ENCODE peak calls at places on chromosomes 11 and 22, in seven cellular contexts. One of them, this sample, is unnamed.

GRCh38 chr22:50399751-50400331 is 56.7 kb downstream of the PPP6R2 start:
- DNase-seq in stomach: peak; percentile 42
- DNase-seq in left ventricle myocardium inferior: no peak
- DNase-seq in adrenal gland: no peak
- DNase-seq in lung: peak; percentile 42
- DNase-seq in GM23248: peak; percentile 52
- DNase-seq in substantia nigra: peak; percentile 60
- DNase-seq in this sample: peak; percentile 17

GRCh38 chr11:128593281-128593680 is 5.9 kb upstream of the ETS1 start:
- DNase-seq in left ventricle myocardium inferior: no peak
- DNase-seq in adrenal gland: no peak
- DNase-seq in GM23248: peak; percentile 72
- DNase-seq in stomach: no peak
- DNase-seq in lung: no peak
- DNase-seq in substantia nigra: no peak
- DNase-seq in this sample: no peak

GRCh38 chr11:10304495-10305261 is at the start of gene ADM:
- DNase-seq in GM23248: peak; percentile 96
- DNase-seq in stomach: peak; percentile 87
- DNase-seq in lung: peak; percentile 85
- DNase-seq in left ventricle myocardium inferior: peak; percentile 91
- DNase-seq in substantia nigra: peak; percentile 77
- DNase-seq in adrenal gland: peak; percentile 88
- DNase-seq in this sample: peak; percentile 34

GRCh38 chr22:19361501-19362103 is 69.9 kb downstream of the HIRA start:
- DNase-seq in GM23248: no peak
- DNase-seq in left ventricle myocardium inferior: no peak
- DNase-seq in substantia nigra: no peak
- DNase-seq in lung: no peak
- DNase-seq in stomach: no peak
- DNase-seq in adrenal gland: no peak
- DNase-seq in this sample: no peak

GRCh38 chr11:126597041-126597440 is 241.6 kb downstream of the ST3GAL4 start:
- DNase-seq in stomach: no peak
- DNase-seq in left ventricle myocardium inferior: no peak
- DNase-seq in substantia nigra: no peak
- DNase-seq in adrenal gland: no peak
- DNase-seq in GM23248: no peak
- DNase-seq in lung: no peak
- DNase-seq in this sample: no peak

GRCh38 chr11:67673902-67674301 is 521 bp downstream of the ALDH3B2 start:
- DNase-seq in adrenal gland: no peak
- DNase-seq in stomach: no peak
- DNase-seq in GM23248: no peak
- DNase-seq in left ventricle myocardium inferior: no peak
- DNase-seq in substantia nigra: no peak
- DNase-seq in lung: no peak
- DNase-seq in this sample: no peak

GRCh38 chr11:78907636-78908035 is 333.0 kb upstream of the NARS2 start:
- DNase-seq in stomach: no peak
- DNase-seq in GM23248: no peak
- DNase-seq in lung: no peak
- DNase-seq in adrenal gland: no peak
- DNase-seq in substantia nigra: no peak
- DNase-seq in left ventricle myocardium inferior: no peak
- DNase-seq in this sample: no peak

GRCh38 chr22:47420211-47420610 is 657.8 kb downstream of the TBC1D22A start:
- DNase-seq in adrenal gland: no peak
- DNase-seq in substantia nigra: no peak
- DNase-seq in GM23248: no peak
- DNase-seq in left ventricle myocardium inferior: no peak
- DNase-seq in lung: no peak
- DNase-seq in stomach: no peak
- DNase-seq in this sample: no peak

GRCh38 chr22:38831166-38831945 is 12.5 kb downstream of the NPTXR start:
- DNase-seq in adrenal gland: no peak
- DNase-seq in substantia nigra: no peak
- DNase-seq in left ventricle myocardium inferior: no peak
- DNase-seq in stomach: no peak
- DNase-seq in GM23248: peak; percentile 72
- DNase-seq in lung: no peak
- DNase-seq in this sample: no peak

GRCh38 chr22:40414306-40414705 is 43.9 kb downstream of the SGSM3 start:
- DNase-seq in left ventricle myocardium inferior: no peak
- DNase-seq in substantia nigra: no peak
- DNase-seq in GM23248: peak; percentile 69
- DNase-seq in lung: no peak
- DNase-seq in adrenal gland: no peak
- DNase-seq in stomach: no peak
- DNase-seq in this sample: no peak

GRCh38 chr11:61728066-61728939 is 24.1 kb upstream of the MYRF start:
- DNase-seq in substantia nigra: no peak
- DNase-seq in left ventricle myocardium inferior: no peak
- DNase-seq in stomach: no peak
- DNase-seq in GM23248: no peak
- DNase-seq in lung: no peak
- DNase-seq in adrenal gland: no peak
- DNase-seq in this sample: no peak

GRCh38 chr22:44479662-44480061 is 18.4 kb downstream of the RTL6 start:
- DNase-seq in left ventricle myocardium inferior: no peak
- DNase-seq in GM23248: no peak
- DNase-seq in stomach: no peak
- DNase-seq in lung: no peak
- DNase-seq in substantia nigra: no peak
- DNase-seq in adrenal gland: no peak
- DNase-seq in this sample: no peak

GRCh38 chr22:29997516-29997915 is 82.7 kb upstream of the HORMAD2 start:
- DNase-seq in left ventricle myocardium inferior: no peak
- DNase-seq in stomach: no peak
- DNase-seq in adrenal gland: no peak
- DNase-seq in lung: no peak
- DNase-seq in GM23248: no peak
- DNase-seq in substantia nigra: no peak
- DNase-seq in this sample: no peak

GRCh38 chr22:44671742-44672141 is 30.3 kb upstream of the PRR5 start:
- DNase-seq in stomach: no peak
- DNase-seq in left ventricle myocardium inferior: no peak
- DNase-seq in lung: no peak
- DNase-seq in substantia nigra: no peak
- DNase-seq in adrenal gland: no peak
- DNase-seq in GM23248: peak; percentile 62
- DNase-seq in this sample: no peak

GRCh38 chr22:39543095-39543494 is 10.5 kb upstream of the RPS19BP1 start:
- DNase-seq in substantia nigra: no peak
- DNase-seq in left ventricle myocardium inferior: no peak
- DNase-seq in lung: no peak
- DNase-seq in GM23248: peak; percentile 64
- DNase-seq in adrenal gland: no peak
- DNase-seq in stomach: no peak
- DNase-seq in this sample: no peak

GRCh38 chr11:61814958-61815789 is 1.6 kb downstream of the FADS1 start:
- DNase-seq in lung: peak; percentile 95
- DNase-seq in substantia nigra: peak; percentile 98
- DNase-seq in stomach: peak; percentile 94
- DNase-seq in adrenal gland: peak; percentile 98
- DNase-seq in left ventricle myocardium inferior: peak; percentile 98
- DNase-seq in GM23248: peak; percentile 90
- DNase-seq in this sample: peak; percentile 97

GRCh38 chr11:65555693-65556231 is 2.4 kb downstream of the LTBP3 start:
- DNase-seq in substantia nigra: peak; percentile 10
- DNase-seq in lung: no peak
- DNase-seq in stomach: no peak
- DNase-seq in adrenal gland: peak; percentile 85
- DNase-seq in GM23248: peak; percentile 95
- DNase-seq in left ventricle myocardium inferior: peak; percentile 64
- DNase-seq in this sample: no peak

GRCh38 chr11:2442554-2442953 is 1.8 kb downstream of the TRPM5 start:
- DNase-seq in left ventricle myocardium inferior: no peak
- DNase-seq in substantia nigra: no peak
- DNase-seq in adrenal gland: no peak
- DNase-seq in GM23248: no peak
- DNase-seq in lung: no peak
- DNase-seq in stomach: no peak
- DNase-seq in this sample: no peak

GRCh38 chr11:59216654-59217640 is 4.2 kb upstream of the MPEG1 start:
- DNase-seq in adrenal gland: no peak
- DNase-seq in stomach: peak; percentile 40
- DNase-seq in GM23248: peak; percentile 71
- DNase-seq in lung: peak; percentile 45
- DNase-seq in left ventricle myocardium inferior: no peak
- DNase-seq in substantia nigra: peak; percentile 34
- DNase-seq in this sample: no peak

GRCh38 chr22:17633217-17633997 is 4.9 kb upstream of the ATP6V1E1 start:
- DNase-seq in lung: no peak
- DNase-seq in left ventricle myocardium inferior: no peak
- DNase-seq in adrenal gland: no peak
- DNase-seq in stomach: no peak
- DNase-seq in substantia nigra: no peak
- DNase-seq in GM23248: peak; percentile 67
- DNase-seq in this sample: no peak

GRCh38 chr11:33877029-33877428 is 14.8 kb downstream of the LMO2 start:
- DNase-seq in adrenal gland: no peak
- DNase-seq in left ventricle myocardium inferior: no peak
- DNase-seq in substantia nigra: no peak
- DNase-seq in stomach: no peak
- DNase-seq in lung: no peak
- DNase-seq in GM23248: no peak
- DNase-seq in this sample: no peak

GRCh38 chr11:66727282-66727882 is 1.6 kb downstream of the SPTBN2 start:
- DNase-seq in left ventricle myocardium inferior: no peak
- DNase-seq in stomach: peak; percentile 34
- DNase-seq in substantia nigra: no peak
- DNase-seq in adrenal gland: no peak
- DNase-seq in GM23248: peak; percentile 44
- DNase-seq in lung: no peak
- DNase-seq in this sample: peak; percentile 18

DNA sequence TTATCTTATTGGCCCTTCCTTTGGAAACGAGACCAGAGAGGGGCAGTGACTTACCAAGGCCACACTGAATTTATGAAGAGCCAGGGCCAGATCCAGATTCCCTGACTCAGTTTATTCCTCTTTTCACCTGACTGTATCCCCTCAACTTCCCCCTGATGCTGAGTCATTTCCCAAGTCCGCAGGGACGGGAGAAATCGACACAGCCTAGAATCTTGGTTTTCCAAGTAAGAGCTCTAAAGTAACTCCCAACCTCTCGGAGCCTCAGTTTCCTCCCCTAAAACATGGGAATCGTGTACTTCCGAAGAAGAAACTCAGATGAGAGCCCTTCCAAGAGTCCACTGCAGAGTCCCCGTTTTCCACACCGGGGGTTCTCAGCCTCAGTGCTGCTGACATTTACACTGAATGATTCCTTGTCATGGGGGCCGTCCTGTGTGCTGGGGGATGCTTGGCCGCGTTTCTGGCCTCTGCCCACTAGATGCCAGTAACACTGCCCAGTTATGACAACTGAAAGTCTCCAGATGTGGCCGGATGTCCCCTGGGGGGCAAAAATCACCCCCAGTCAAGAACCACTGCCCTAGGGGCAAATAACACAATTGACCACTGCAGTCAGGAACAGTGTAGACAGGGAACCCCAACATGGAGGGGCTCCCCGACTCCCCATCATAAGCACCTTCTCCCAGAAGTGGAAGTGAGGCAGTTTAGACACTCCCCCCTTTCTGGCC is 11.2 kb downstream of the MPST start:
- DNase-seq in lung: no peak
- DNase-seq in left ventricle myocardium inferior: no peak
- DNase-seq in substantia nigra: no peak
- DNase-seq in GM23248: no peak
- DNase-seq in stomach: no peak
- DNase-seq in adrenal gland: no peak
- DNase-seq in this sample: no peak
- H3K27ac ChIP-seq in lung: peak overlapping the region; percentile 9
- H3K27ac ChIP-seq in left ventricle myocardium inferior: no peak overlapping the region
- H3K27ac ChIP-seq in substantia nigra: no peak overlapping the region
- H3K27ac ChIP-seq in GM23248: no peak overlapping the region
- H3K27ac ChIP-seq in stomach: peak overlapping the region; percentile 72
- H3K27ac ChIP-seq in adrenal gland: no peak overlapping the region
- H3K27ac ChIP-seq in this sample: no peak overlapping the region

GRCh38 chr11:11635456-11635855 is 13.7 kb upstream of the GALNT18 start:
- DNase-seq in adrenal gland: no peak
- DNase-seq in substantia nigra: no peak
- DNase-seq in lung: no peak
- DNase-seq in left ventricle myocardium inferior: no peak
- DNase-seq in stomach: no peak
- DNase-seq in GM23248: no peak
- DNase-seq in this sample: no peak
- H3K27ac ChIP-seq in adrenal gland: no peak overlapping the region
- H3K27ac ChIP-seq in substantia nigra: no peak overlapping the region
- H3K27ac ChIP-seq in lung: no peak overlapping the region
- H3K27ac ChIP-seq in left ventricle myocardium inferior: no peak overlapping the region
- H3K27ac ChIP-seq in stomach: no peak overlapping the region
- H3K27ac ChIP-seq in GM23248: no peak overlapping the region
- H3K27ac ChIP-seq in this sample: no peak overlapping the region

GRCh38 chr22:23132376-23133091 is 9.3 kb downstream of the RSPH14 start:
- DNase-seq in stomach: no peak
- DNase-seq in lung: no peak
- DNase-seq in GM23248: no peak
- DNase-seq in adrenal gland: no peak
- DNase-seq in left ventricle myocardium inferior: no peak
- DNase-seq in substantia nigra: no peak
- DNase-seq in this sample: no peak
- H3K27ac ChIP-seq in stomach: no peak overlapping the region
- H3K27ac ChIP-seq in lung: no peak overlapping the region
- H3K27ac ChIP-seq in GM23248: no peak overlapping the region
- H3K27ac ChIP-seq in adrenal gland: no peak overlapping the region
- H3K27ac ChIP-seq in left ventricle myocardium inferior: no peak overlapping the region
- H3K27ac ChIP-seq in substantia nigra: no peak overlapping the region
- H3K27ac ChIP-seq in this sample: no peak overlapping the region

DNA sequence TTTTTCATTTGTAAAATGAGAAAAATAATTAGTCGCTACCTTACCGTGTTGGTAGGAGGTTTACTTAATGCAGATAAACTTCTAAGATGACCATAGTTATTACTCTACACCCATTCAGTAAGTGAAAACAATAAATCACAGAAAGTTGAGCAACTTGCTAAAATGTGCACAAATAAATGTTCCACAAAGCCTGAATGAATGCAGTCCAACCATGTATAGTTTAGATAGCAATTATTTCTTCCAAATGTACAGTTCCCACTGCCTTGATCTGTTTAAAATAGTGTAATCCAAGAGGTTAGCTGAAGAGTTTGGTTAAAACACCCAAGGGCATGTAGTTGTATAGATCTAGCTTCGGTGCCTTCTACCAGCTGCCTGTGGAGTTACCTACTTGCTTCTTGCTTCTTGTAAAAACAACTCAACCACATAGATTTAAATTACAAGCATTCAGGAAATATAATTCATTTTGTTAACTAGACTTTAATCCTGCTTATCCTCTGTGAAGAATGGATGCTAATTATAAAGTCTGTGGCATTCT is 106.3 kb upstream of the CARD18 start:
- DNase-seq in adrenal gland: no peak
- DNase-seq in substantia nigra: no peak
- DNase-seq in stomach: no peak
- DNase-seq in GM23248: no peak
- DNase-seq in lung: no peak
- DNase-seq in left ventricle myocardium inferior: no peak
- DNase-seq in this sample: no peak
- H3K27ac ChIP-seq in adrenal gland: no peak overlapping the region
- H3K27ac ChIP-seq in substantia nigra: no peak overlapping the region
- H3K27ac ChIP-seq in stomach: no peak overlapping the region
- H3K27ac ChIP-seq in GM23248: no peak overlapping the region
- H3K27ac ChIP-seq in lung: no peak overlapping the region
- H3K27ac ChIP-seq in left ventricle myocardium inferior: no peak overlapping the region
- H3K27ac ChIP-seq in this sample: no peak overlapping the region

This sample was measured in caudate nucleus.